ENCODE peak calls at places on chromosomes 5 and 9, in six cellular contexts. R, Z, J, Y, V and K are unnamed samples.

GRCh38 chr5:177310757-177311173 is 933 bp downstream of the MXD3 start:
- DNase-seq in R (no peak), V (no peak), Y (peak), Z (no peak), J (peak), K (peak)

GRCh38 chr9:77648458-77649108 is 461 bp upstream of the GNA14 start:
- DNase-seq in R (peak), Y (peak), V (peak), Z (peak), J (no peak), K (peak)

GRCh38 chr9:12822111-12822510 is 47.3 kb downstream of the LURAP1L start:
- DNase-seq in Y (no peak), V (no peak), J (peak), R (no peak), Z (no peak), K (no peak)

GRCh38 chr9:4301302-4301701 is 1.4 kb upstream of the GLIS3 start:
- DNase-seq in V (no peak), R (no peak), Y (peak), J (peak), Z (no peak), K (peak)

GRCh38 chr5:72015103-72015548 is 92.1 kb upstream of the MAP1B start:
- DNase-seq in R (peak), Z (no peak), V (no peak), Y (peak), J (peak), K (peak)

GRCh38 chr9:89730715-89731114 is 125.9 kb downstream of the GADD45G start:
- DNase-seq in Z (peak), R (no peak), J (no peak), V (no peak), Y (no peak), K (no peak)

GRCh38 chr9:91847576-91847975 is 102.5 kb downstream of the ROR2 start:
- DNase-seq in Y (peak), V (peak), R (no peak), J (peak), Z (no peak), K (peak)

GRCh38 chr9:86807577-86807976 is 139.7 kb downstream of the GAS1 start:
- DNase-seq in J (no peak), Y (peak), R (no peak), V (peak), Z (no peak), K (no peak)

GRCh38 chr5:176166427-176166826 is 71.8 kb upstream of the SIMC1 start:
- DNase-seq in R (no peak), J (peak), Z (no peak), Y (no peak), V (no peak), K (peak)

GRCh38 chr5:89178576-89178975 is 295.6 kb upstream of the MEF2C start:
- DNase-seq in R (no peak), Y (no peak), Z (no peak), V (no peak), J (no peak), K (no peak)

GRCh38 chr9:113985968-113986585 is 92.0 kb downstream of the AMBP start:
- DNase-seq in R (no peak), V (no peak), Y (peak), J (peak), Z (no peak), K (peak)

GRCh38 chr9:37034320-37034937 is 361 bp upstream of the PAX5 start:
- DNase-seq in R (no peak), J (no peak), V (no peak), Z (no peak), Y (no peak), K (no peak)

GRCh38 chr5:147601652-147602051 is 91.8 kb upstream of the DPYSL3 start:
- DNase-seq in Z (no peak), J (no peak), V (no peak), R (no peak), Y (no peak), K (no peak)

GRCh38 chr9:97710356-97711222 is 13.4 kb upstream of the XPA start:
- DNase-seq in R (peak), Z (no peak), V (no peak), Y (peak), J (peak), K (peak)

GRCh38 chr9:70410368-70410767 is 4.1 kb downstream of the KLF9 start:
- DNase-seq in R (no peak), J (peak), Y (peak), V (no peak), Z (no peak), K (peak)

GRCh38 chr5:174799146-174799545 is 74.8 kb downstream of the MSX2 start:
- DNase-seq in J (no peak), Z (no peak), Y (peak), R (no peak), V (no peak), K (no peak)

GRCh38 chr5:179146277-179146676 is 86.1 kb downstream of the ZNF354C start:
- DNase-seq in Y (no peak), R (peak), J (no peak), V (no peak), Z (no peak), K (no peak)

DNA sequence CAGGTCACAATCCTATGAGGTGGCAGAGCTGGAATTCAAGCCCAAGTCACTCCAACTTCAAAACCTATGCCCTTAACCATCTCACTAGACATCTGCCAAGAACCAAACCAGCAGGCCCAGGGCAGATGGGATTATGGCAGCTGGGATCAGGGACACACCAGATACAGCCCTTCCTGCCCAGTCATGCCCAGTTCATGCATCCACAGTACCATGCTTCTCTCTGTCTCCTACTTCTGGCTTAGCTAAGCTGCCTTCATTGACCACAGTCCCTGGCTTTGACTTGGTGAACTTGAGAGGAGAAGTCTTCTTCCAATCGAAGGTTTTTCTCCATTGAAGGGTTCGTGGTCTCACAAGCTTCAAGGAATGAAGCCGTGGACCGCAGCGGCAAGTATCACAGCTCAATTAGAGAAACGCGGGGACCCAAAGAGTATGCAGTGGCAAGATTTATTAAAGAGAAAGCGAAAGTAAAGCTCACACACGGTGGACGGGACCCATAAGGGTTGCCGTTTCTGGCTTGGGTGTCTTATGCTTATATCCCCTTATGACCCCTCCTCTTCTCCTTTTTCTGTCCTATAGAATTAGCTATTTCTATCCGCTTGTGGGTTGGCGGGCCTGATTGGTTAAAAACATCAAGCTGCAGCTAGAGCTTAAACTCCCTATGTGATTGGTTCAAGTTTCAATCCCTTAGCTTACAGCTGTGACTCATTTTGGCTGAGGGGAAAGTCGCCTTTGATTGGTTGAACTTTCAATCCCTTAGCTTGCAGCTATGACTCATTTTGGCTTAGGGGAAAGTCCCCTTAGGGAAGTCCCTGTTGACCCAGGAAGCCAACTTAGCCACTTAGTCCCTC is 101.2 kb downstream of the TRIM36 start:
- DNase-seq in V (no peak), J (peak), R (no peak), Y (peak), Z (no peak), K (peak)
- H3K4me3 ChIP-seq in V (no peak), J (no peak), R (no peak), Y (no peak), Z (no peak), K (no peak)

DNA sequence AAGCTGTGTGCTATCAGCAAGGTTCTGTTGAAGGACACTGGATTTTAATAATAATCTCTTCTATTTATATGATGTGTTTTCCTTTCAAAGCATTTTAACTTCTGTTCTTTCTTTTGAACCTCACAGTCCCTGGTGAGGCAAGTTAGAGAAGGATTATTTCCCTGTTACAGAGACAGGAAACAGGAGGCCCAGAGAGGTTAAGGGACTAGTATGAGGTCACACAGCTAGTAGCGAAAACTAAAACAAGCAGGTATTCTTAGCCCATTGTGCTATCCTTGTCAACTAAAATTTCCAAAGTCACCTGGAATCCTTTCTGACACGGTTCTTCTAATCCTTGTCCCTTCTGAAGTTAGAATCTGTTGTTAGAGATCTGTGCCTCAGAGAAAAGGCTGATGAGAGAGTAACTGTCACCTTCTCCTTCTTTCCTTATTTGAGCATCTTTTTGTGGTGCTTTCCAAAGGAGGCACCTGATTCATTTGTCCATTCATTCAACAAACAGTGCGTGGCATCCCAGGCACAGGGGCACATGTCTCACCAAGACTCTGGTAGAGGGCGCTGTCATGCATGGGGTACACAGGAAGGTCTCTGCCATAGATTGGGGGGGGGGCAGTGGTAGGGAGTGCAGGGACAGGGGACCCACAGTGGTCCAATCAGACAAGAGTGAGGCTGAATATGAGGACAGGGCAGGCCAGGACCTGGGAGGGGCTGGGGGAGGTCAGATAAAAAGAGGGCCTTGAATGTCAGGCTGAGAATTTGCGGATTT is 61.5 kb downstream of the CRB2 start:
- DNase-seq in Y (no peak), R (no peak), Z (peak), J (no peak), V (no peak), K (no peak)
- TF ChIP-seq CTCF in Y (no peak), R (no peak), Z (no peak), J (no peak), V (no peak), K (no peak)

DNA sequence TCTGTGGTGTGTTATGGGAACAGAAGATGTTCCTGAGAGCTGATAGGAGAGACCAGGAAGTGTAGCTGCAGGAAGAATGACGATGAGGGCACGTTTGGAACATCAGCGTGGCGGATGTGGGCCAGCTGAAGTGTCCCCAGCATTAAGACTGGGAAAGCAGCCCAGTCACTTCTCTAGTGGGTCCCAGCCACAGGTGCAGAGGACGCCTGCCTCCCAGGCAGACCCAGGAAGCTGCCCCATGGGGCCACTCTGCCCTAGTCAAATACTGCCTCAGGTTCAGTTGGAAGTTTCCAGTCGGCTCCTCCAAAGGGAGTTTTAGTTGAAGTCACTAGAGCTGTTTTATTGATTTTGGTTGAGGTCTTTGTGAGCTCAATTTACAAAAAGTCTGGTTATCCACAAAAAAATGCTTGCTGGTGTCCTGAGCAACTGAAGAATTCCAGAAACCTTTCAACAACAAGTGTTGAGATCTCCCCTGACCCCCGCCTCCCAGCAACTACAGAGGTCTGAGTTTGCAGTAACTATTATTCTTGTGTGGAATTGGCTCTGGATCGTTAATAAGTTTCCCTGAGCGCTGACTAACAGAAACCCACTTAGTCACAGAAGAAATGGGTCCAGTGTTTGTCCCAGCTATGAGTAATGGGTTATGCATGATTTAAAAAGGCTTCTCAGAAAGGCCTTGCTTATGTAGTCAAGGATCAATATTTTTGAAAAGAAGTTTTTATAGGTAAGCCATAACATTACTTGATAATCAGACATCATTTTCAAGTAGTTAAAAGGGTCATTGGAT is 294.1 kb downstream of the FANCC start:
- DNase-seq in Z (peak), Y (peak), J (peak), R (peak), V (no peak), K (peak)
- H3K4me3 ChIP-seq in Z (no peak), Y (no peak), J (no peak), R (no peak), V (no peak), K (no peak)

GRCh38 chr5:150175536-150175935 is 9.0 kb downstream of the CDX1 start:
- DNase-seq in V (no peak), J (peak), Z (no peak), Y (peak), R (no peak), K (peak)
- TF ChIP-seq CTCF in V (no peak), J (peak), Z (peak), Y (peak), R (peak), K (peak)

GRCh38 chr5:151696470-151697061 is 9.9 kb upstream of the SPARC start:
- DNase-seq in V (peak), Z (no peak), J (peak), Y (peak), R (peak), K (peak)
- H3K4me3 ChIP-seq in V (no peak), Z (no peak), J (no peak), Y (peak), R (no peak), K (no peak)

DNA sequence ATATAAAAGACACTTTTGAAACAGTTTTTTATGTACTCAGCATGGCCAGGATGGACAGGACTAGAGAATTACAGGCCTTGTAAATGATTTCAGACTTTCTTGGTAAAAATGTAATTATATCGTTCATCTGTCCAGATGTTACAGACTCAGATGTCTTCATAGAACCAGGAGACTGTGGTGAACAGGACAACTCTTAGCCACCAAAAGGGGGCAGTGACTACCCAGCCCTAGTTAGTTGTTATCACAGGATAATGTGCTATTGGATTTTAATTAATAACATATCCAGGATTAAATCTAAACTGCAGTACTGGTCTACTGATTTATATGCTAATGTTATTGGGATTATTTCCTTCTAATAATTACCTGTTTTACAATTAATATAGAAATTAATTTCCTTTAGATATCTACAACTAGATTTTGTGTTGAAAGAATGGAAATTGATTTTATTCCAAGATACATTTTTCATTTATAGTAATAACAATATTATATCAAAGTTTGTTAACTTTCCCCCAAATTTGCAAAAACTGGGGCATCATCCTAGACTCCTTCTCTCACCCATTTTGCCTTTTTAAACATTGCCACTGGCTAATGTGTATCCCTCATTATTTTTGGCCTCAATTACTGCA is 99.4 kb downstream of the MTREX start:
- DNase-seq in Y (peak), Z (no peak), J (peak), V (no peak), R (no peak), K (peak)
- TF ChIP-seq CTCF in Y (peak), Z (peak), J (peak), V (no peak), R (peak), K (peak)

GRCh38 chr5:171989276-171989675 is 17.2 kb downstream of the FBXW11 start:
- DNase-seq in V (no peak), Y (no peak), J (peak), Z (no peak), R (no peak), K (peak)
- H3K4me3 ChIP-seq in V (no peak), Y (no peak), J (no peak), Z (no peak), R (no peak), K (no peak)

GRCh38 chr5:171666815-171667214 is 118.8 kb upstream of the SMIM23 start:
- DNase-seq in Y (no peak), Z (no peak), R (no peak), V (no peak), J (no peak), K (no peak)

GRCh38 chr5:171664489-171664888 is 121.1 kb upstream of the SMIM23 start:
- DNase-seq in V (no peak), R (no peak), J (no peak), Z (no peak), Y (no peak), K (no peak)

GRCh38 chr5:171672556-171672955 is 113.1 kb upstream of the SMIM23 start:
- DNase-seq in J (no peak), Z (no peak), R (no peak), V (no peak), Y (no peak), K (no peak)

GRCh38 chr5:171668097-171668412 is 117.6 kb upstream of the SMIM23 start:
- DNase-seq in Z (no peak), V (no peak), Y (no peak), J (no peak), R (no peak), K (no peak)

DNA sequence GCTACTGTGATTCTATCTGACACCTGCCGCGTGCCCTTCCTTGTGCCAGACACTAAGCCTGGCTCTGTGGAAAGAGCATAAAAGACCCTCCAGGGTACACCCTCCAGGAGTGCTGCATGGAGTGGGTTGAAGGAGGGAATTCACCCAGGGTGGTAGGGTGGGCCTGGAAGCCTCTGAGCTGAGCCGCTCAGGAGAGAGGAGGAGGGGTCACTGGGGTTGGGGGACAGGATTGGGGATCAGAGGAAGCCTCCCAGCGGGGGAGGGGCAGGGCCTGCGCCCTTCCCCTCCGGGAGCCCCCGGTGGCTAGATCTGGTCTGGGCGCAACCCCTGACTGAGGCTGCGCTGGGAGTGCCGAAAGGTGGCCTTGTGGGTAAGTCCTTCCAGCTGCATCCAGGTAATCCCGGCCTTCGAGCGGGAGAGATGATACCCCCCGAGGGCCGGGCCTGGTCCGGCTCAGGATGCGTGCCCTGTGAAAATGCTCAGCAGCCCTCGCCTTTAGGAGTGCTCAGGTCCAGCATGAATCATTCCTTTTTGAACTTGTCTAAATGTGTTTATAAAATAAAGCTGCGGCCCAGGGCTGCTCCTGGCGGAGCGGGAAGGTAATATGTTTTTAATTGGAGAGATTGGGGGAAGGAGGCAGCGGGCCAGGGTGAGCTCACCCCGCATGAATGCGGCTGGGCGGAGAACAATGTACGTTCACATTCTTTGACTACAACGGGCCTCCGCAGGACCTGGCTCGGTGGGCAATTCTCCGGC is 118.1 kb upstream of the SMIM23 start:
- DNase-seq in Y (peak), R (peak), V (peak), Z (no peak), J (peak), K (peak)
- TF ChIP-seq CTCF in Y (peak), R (no peak), V (no peak), Z (no peak), J (peak), K (peak)